ENCODE peak calls at places on chromosomes 13 and 19, in nine cellular contexts. O is CD8-positive, alpha-beta T cell; W is nephron progenitor cell; T is Caco-2; N is Peyer's patch; G is GM20000; X is brain microvascular endothelial cell; P is prostate gland; Z is hepatocyte. A is an unnamed sample.

GRCh38 chr13:112716841-112717520 is 27.1 kb downstream of the ATP11A start:
- DNase-seq in X (no peak), Z (no peak), G (no peak), W (no peak), T (no peak), O (no peak), N (peak), P (no peak), A (no peak)

GRCh38 chr13:35144496-35144895 is 202.4 kb downstream of the NBEA start:
- DNase-seq in P (no peak), W (no peak), G (no peak), Z (no peak), T (no peak), N (no peak), O (no peak), X (peak), A (no peak)

GRCh38 chr19:39427707-39428106 is 8.0 kb downstream of the RPS16 start:
- DNase-seq in O (no peak), P (no peak), Z (no peak), N (no peak), X (no peak), G (no peak), W (no peak), T (no peak), A (no peak)

GRCh38 chr19:38555200-38555599 is 62.6 kb downstream of the MAP4K1 start:
- DNase-seq in W (no peak), G (no peak), N (no peak), P (no peak), Z (no peak), X (no peak), O (no peak), T (no peak), A (no peak)

GRCh38 chr13:27967736-27968315 is 1.3 kb downstream of the CDX2 start:
- DNase-seq in W (peak), G (peak), N (no peak), O (no peak), T (peak), X (no peak), Z (no peak), P (no peak), A (no peak)

GRCh38 chr19:15740785-15741184 is 3.0 kb downstream of the OR10H3 start:
- DNase-seq in P (no peak), N (no peak), G (no peak), W (no peak), O (no peak), X (no peak), Z (no peak), T (no peak), A (no peak)

GRCh38 chr13:66795636-66796035 is 434.5 kb downstream of the PCDH9 start:
- DNase-seq in T (no peak), P (no peak), N (no peak), X (no peak), W (no peak), Z (no peak), G (no peak), O (no peak), A (no peak)

GRCh38 chr13:106140476-106140875 is 395.0 kb downstream of the EFNB2 start:
- DNase-seq in N (no peak), T (no peak), G (no peak), W (no peak), X (no peak), P (no peak), O (no peak), Z (no peak), A (no peak)

GRCh38 chr13:112608212-112608611 is 20.3 kb upstream of the TUBGCP3 start:
- DNase-seq in N (no peak), O (no peak), P (no peak), Z (no peak), G (no peak), W (no peak), T (no peak), X (no peak), A (no peak)

GRCh38 chr13:24313449-24313848 is 4.1 kb downstream of the C1QTNF9 start:
- DNase-seq in O (no peak), P (no peak), W (no peak), T (no peak), Z (no peak), N (no peak), X (peak), G (no peak), A (no peak)

GRCh38 chr19:6779204-6779603 is 6.7 kb downstream of the VAV1 start:
- DNase-seq in T (no peak), O (no peak), Z (no peak), N (no peak), W (no peak), G (no peak), P (no peak), X (no peak), A (no peak)

GRCh38 chr13:27770809-27771208 is 21.5 kb upstream of the GSX1 start:
- DNase-seq in X (peak), N (no peak), O (no peak), T (peak), P (no peak), G (peak), Z (peak), W (no peak), A (no peak)

GRCh38 chr13:75393839-75394238 is 88.1 kb downstream of the TBC1D4 start:
- DNase-seq in N (no peak), Z (no peak), O (no peak), G (no peak), X (no peak), W (no peak), P (no peak), T (no peak), A (no peak)

GRCh38 chr13:94558721-94559120 is 37.2 kb downstream of the TGDS start:
- DNase-seq in T (no peak), W (no peak), N (no peak), O (no peak), G (no peak), Z (no peak), X (no peak), P (no peak), A (no peak)

GRCh38 chr19:6611441-6611852 is 20.5 kb upstream of the CD70 start:
- DNase-seq in X (no peak), P (no peak), G (no peak), N (no peak), O (no peak), T (no peak), Z (no peak), W (no peak), A (no peak)

GRCh38 chr13:99467764-99468163 is 33.5 kb upstream of the TM9SF2 start:
- DNase-seq in W (no peak), X (peak), G (no peak), N (no peak), Z (peak), O (no peak), P (no peak), T (no peak), A (no peak)

GRCh38 chr19:4814625-4815425 is 16.7 kb downstream of the TICAM1 start:
- DNase-seq in N (no peak), O (no peak), G (no peak), P (no peak), Z (no peak), T (no peak), W (no peak), X (no peak), A (no peak)

GRCh38 chr19:14369399-14370168 is 11.7 kb upstream of the ADGRE5 start:
- DNase-seq in Z (no peak), O (peak), P (no peak), W (no peak), N (no peak), X (peak), T (no peak), G (peak), A (peak)

GRCh38 chr13:38787550-38787949 is 100.7 kb downstream of the FREM2 start:
- DNase-seq in W (no peak), G (no peak), N (no peak), T (no peak), Z (no peak), P (no peak), X (no peak), O (no peak), A (no peak)

GRCh38 chr13:31073859-31074718 is 87.6 kb downstream of the HSPH1 start:
- DNase-seq in N (no peak), Z (peak), P (peak), O (no peak), W (no peak), G (peak), T (no peak), X (peak), A (no peak)

GRCh38 chr19:710767-711166 is 2.0 kb downstream of the PALM start:
- DNase-seq in N (no peak), X (no peak), Z (no peak), T (no peak), O (no peak), W (no peak), P (no peak), G (no peak), A (no peak)

GRCh38 chr13:52949044-52949443 is 79.6 kb upstream of the OLFM4 start:
- DNase-seq in W (no peak), P (no peak), N (no peak), G (no peak), T (no peak), Z (no peak), X (no peak), O (no peak), A (no peak)

GRCh38 chr19:5665781-5666513 is 14.4 kb downstream of the MICOS13 start:
- DNase-seq in W (no peak), O (no peak), Z (no peak), N (no peak), P (no peak), T (no peak), X (peak), G (no peak), A (no peak)

GRCh38 chr13:44054525-44054924 is 174.8 kb downstream of the LACC1 start:
- DNase-seq in Z (no peak), P (no peak), O (no peak), T (no peak), N (no peak), X (no peak), W (no peak), G (no peak), A (no peak)

GRCh38 chr13:44051405-44051804 is 171.7 kb downstream of the LACC1 start:
- DNase-seq in P (peak), X (no peak), Z (no peak), O (no peak), W (no peak), N (no peak), G (no peak), T (no peak), A (no peak)

GRCh38 chr13:44051923-44052322 is 172.2 kb downstream of the LACC1 start:
- DNase-seq in W (no peak), O (no peak), X (peak), Z (peak), G (no peak), P (no peak), N (no peak), T (peak), A (no peak)

GRCh38 chr13:44050450-44051063 is 170.9 kb downstream of the LACC1 start:
- DNase-seq in Z (peak), W (no peak), X (peak), P (no peak), O (no peak), N (no peak), G (peak), T (peak), A (no peak)

DNA sequence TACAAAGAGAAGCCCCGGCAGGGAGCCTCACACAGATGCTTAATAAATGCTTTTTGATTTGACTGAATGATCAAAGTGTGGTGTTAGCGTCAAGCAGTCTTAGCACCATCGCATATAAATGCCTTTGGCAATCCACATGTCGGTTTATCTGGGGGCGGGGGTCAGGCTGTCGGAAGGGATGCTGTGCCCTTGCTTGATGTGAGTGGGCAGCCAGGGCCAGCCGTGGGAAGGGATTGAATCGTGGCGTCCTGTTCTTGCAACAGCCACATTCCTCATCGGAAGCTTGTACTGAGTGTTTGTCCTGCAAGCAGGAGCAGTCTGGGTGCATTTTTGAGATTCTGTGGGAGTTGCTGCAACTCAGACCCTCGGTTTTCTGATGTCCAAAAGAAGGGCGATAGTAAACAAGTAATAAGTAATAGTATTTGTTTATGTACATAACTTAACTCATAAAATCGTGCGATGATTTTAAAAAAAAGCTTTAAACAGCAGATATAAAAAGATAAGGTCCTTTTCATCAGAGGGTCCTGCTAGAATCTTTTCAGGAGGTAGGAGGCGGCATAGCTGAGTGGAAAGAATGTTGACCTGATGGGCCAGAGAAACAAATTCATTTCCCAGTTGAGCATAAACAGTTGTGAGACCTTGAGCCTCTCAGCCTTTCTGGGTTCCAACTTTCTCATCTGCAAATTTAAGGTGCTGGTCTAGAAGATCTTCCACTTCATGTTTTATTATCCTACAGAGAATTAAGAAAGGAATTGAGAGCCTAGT is 173.3 kb downstream of the LACC1 start:
- DNase-seq in N (no peak), W (peak), P (no peak), O (no peak), G (no peak), Z (peak), X (peak), T (peak), A (no peak)
- TF ChIP-seq CTCF in N (no peak), W (no peak), P (no peak), O (no peak), G (no peak), Z (peak), X (peak), T (peak), A (no peak)

GRCh38 chr19:2423913-2424685 is 3.3 kb downstream of the TIMM13 start:
- DNase-seq in Z (peak), N (no peak), P (no peak), W (no peak), G (no peak), X (no peak), O (no peak), T (no peak), A (no peak)

GRCh38 chr19:2425622-2426581 is 1.5 kb downstream of the TIMM13 start:
- DNase-seq in X (no peak), G (no peak), P (no peak), N (peak), W (no peak), O (no peak), T (no peak), Z (no peak), A (no peak)

GRCh38 chr19:2422951-2423880 is 4.2 kb downstream of the TIMM13 start:
- DNase-seq in Z (no peak), W (no peak), O (no peak), P (no peak), N (no peak), T (no peak), X (no peak), G (no peak), A (no peak)

GRCh38 chr19:2426661-2427322 is 594 bp downstream of the TIMM13 start:
- DNase-seq in N (peak), G (peak), Z (peak), W (peak), P (no peak), O (no peak), X (peak), T (peak), A (no peak)

DNA sequence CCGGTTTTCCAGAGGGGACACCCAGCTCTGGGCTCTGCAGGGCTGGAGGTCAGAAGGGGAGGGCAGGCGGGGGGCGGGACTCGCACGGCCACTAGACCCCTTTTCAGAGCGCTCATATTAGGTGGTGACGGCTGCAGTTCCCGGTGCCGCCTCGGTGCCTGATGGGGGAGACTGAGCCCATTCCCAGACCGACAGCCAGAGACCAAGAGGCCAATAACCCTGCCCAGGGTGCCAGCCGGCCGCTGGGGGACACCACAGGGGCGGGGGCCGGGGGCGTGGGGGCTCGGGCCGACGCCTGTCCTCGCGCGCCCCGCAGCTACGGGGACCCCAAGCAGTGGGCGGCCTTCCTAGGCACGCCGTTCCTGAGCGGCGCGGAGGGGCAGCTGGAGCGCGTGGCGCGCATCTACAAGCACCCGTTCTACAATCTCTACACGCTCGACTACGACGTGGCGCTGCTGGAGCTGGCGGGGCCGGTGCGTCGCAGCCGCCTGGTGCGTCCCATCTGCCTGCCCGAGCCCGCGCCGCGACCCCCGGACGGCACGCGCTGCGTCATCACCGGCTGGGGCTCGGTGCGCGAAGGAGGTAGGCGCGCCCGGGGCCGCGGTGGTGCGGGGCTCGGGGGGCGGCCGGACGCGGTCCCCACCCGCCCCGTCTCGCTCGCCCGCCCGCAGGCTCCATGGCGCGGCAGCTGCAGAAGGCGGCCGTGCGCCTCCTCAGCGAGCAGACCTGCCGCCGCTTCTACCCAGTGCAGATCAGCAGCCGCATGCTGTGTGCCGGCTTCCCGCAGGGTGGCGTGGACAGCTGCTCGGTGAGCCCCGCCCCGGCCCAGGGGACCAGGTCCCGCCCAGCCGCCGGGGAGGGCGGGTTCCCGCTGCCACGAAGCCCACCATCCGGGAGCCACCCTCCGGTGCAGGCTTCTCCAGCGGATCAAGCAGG is 2.4 kb downstream of the TIMM13 start:
- DNase-seq in P (no peak), T (no peak), Z (peak), W (peak), G (no peak), X (peak), N (peak), O (no peak), A (no peak)
- TF ChIP-seq CTCF in P (no peak), T (no peak), Z (peak), W (peak), G (no peak), X (peak), N (no peak), O (no peak), A (no peak)

GRCh38 chr13:82976499-82976898 is 905.8 kb downstream of the SLITRK1 start:
- DNase-seq in Z (no peak), N (no peak), P (no peak), G (no peak), W (no peak), T (no peak), X (no peak), O (no peak), A (no peak)
- TF ChIP-seq CTCF in Z (peak), N (no peak), P (no peak), G (no peak), W (no peak), T (no peak), X (no peak), O (no peak), A (no peak)

GRCh38 chr13:60851378-60851777 is 454.4 kb downstream of the TDRD3 start:
- DNase-seq in T (no peak), N (no peak), W (no peak), P (no peak), Z (no peak), X (no peak), G (no peak), O (no peak), A (no peak)
- TF ChIP-seq CTCF in T (no peak), N (no peak), W (no peak), P (no peak), Z (no peak), X (no peak), G (no peak), O (no peak), A (no peak)

GRCh38 chr13:37602743-37603381 is 4.3 kb upstream of the POSTN start:
- DNase-seq in G (no peak), Z (peak), P (no peak), N (no peak), O (no peak), W (no peak), X (no peak), T (no peak), A (no peak)

DNA sequence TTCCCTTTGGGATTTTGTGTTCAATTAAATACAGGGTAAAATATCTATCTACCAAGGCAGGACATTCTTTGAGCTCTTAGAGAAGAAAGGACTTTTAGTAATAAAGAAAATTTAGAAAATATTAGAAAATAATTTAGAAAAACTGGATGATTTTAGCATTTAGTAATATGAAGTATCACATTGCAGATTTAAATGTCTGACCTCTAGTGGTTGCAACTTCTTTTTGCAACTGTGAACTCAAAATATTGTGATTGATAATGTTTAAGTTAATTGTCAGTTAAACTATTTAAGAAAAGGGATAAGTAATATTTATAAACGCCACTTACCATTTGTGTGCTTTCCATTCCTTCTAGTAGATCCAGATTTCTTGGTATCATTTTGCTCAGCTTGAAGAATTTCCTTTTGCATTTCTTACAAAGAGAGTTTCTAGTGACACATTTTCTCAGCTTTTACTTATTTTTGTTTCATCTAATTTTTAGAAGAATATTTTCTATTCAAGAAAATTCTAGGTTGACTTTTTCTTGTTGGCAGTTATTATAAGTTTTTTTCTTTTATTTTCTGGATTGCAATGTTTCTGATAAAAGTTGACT is 10.3 kb upstream of the POSTN start:
- DNase-seq in T (no peak), G (no peak), X (no peak), P (no peak), W (no peak), Z (no peak), O (no peak), N (no peak), A (no peak)
- TF ChIP-seq CTCF in T (no peak), G (no peak), X (peak), P (no peak), W (peak), Z (peak), O (no peak), N (no peak), A (no peak)

GRCh38 chr19:49817964-49818690 is at the start of gene MED25:
- DNase-seq in G (peak), P (peak), O (peak), N (peak), X (peak), T (peak), W (peak), Z (peak), A (peak)
- TF ChIP-seq CTCF in G (no peak), P (no peak), O (peak), N (no peak), X (no peak), T (peak), W (no peak), Z (no peak), A (no peak)

GRCh38 chr13:23087884-23088283 is 92.9 kb upstream of the SGCG start:
- DNase-seq in N (no peak), P (no peak), X (peak), G (peak), W (peak), Z (peak), O (no peak), T (peak), A (no peak)
- TF ChIP-seq CTCF in N (no peak), P (no peak), X (peak), G (no peak), W (no peak), Z (peak), O (no peak), T (peak), A (no peak)

GRCh38 chr19:52880895-52881389 is 16.5 kb downstream of the ZNF320 start:
- DNase-seq in G (no peak), O (no peak), Z (no peak), N (no peak), T (no peak), P (no peak), X (no peak), W (no peak), A (no peak)
- TF ChIP-seq CTCF in G (no peak), O (no peak), Z (no peak), N (no peak), T (no peak), P (no peak), X (no peak), W (no peak), A (no peak)